ENCODE peak calls at places on chromosomes 16 and 17, in seven cellular contexts. I is SK-N-SH, T is K562, Q is fibroblast of lung, E is HCT116, S is H9, D is neuronal stem cell. A is an unnamed sample.
A peak's percentile ranks its signal among the peaks of the same experiment; 100 is the strongest.

GRCh38 chr17:43737722-43738121 is 20.9 kb downstream of the SOST start:
- DNase-seq in Q (no peak), T (no peak), E (no peak), I (no peak), S (no peak), D (no peak), A (no peak)

GRCh38 chr17:48579738-48580543 is 1.8 kb upstream of the HOXB4 start:
- DNase-seq in Q (peak; percentile 55), S (no peak), T (no peak), D (no peak), I (no peak), E (no peak), A (no peak)

GRCh38 chr17:75250009-75250471 is 11.4 kb downstream of the GGA3 start:
- DNase-seq in D (no peak), S (no peak), E (no peak), I (no peak), Q (peak; percentile 42), T (no peak), A (no peak)

GRCh38 chr17:64428406-64428805 is 20.5 kb upstream of the MILR1 start:
- DNase-seq in D (no peak), I (no peak), S (no peak), E (no peak), T (no peak), Q (no peak), A (no peak)

GRCh38 chr17:81534157-81535006 is 6.2 kb downstream of the FSCN2 start:
- DNase-seq in D (no peak), E (no peak), I (peak; percentile 80), T (no peak), S (no peak), Q (no peak), A (no peak)

GRCh38 chr16:11391576-11391975 is 46.3 kb downstream of the RMI2 start:
- DNase-seq in Q (no peak), T (no peak), S (peak; percentile 65), I (peak; percentile 45), E (no peak), D (no peak), A (no peak)

GRCh38 chr16:67277294-67277998 is 1.9 kb upstream of the PLEKHG4 start:
- DNase-seq in D (no peak), S (no peak), T (peak; percentile 36), Q (peak; percentile 100), E (peak; percentile 84), I (no peak), A (peak; percentile 87)

GRCh38 chr17:29595943-29596774 is 3.2 kb downstream of the ANKRD13B start:
- DNase-seq in Q (no peak), S (no peak), T (no peak), E (no peak), I (no peak), D (no peak), A (no peak)

GRCh38 chr17:22507823-22508222 is 815.5 kb downstream of the KCNJ18 start:
- DNase-seq in I (no peak), D (no peak), S (no peak), T (no peak), E (no peak), Q (no peak), A (no peak)

GRCh38 chr17:48498168-48498840 is 32.5 kb downstream of the HOXB1 start:
- DNase-seq in S (no peak), Q (no peak), T (no peak), I (no peak), E (no peak), D (no peak), A (no peak)

GRCh38 chr16:55905651-55906050 is 30.5 kb upstream of the CES5A start:
- DNase-seq in D (no peak), S (no peak), E (no peak), I (no peak), Q (no peak), T (no peak), A (no peak)

GRCh38 chr17:8649157-8650118 is 18.9 kb upstream of the MYH10 start:
- DNase-seq in D (no peak), S (no peak), T (no peak), I (no peak), Q (peak; percentile 99), E (no peak), A (no peak)

GRCh38 chr16:19948186-19949104 is 63.8 kb upstream of the GPRC5B start:
- DNase-seq in S (no peak), Q (peak; percentile 5), E (no peak), T (no peak), D (no peak), I (no peak), A (no peak)

GRCh38 chr16:48188449-48189102 is 32.8 kb upstream of the ABCC12 start:
- DNase-seq in S (no peak), I (no peak), T (no peak), E (no peak), Q (no peak), D (no peak), A (no peak)

GRCh38 chr16:87833548-87833947 is 35.8 kb downstream of the SLC7A5 start:
- DNase-seq in E (no peak), Q (no peak), D (no peak), I (no peak), T (no peak), S (no peak), A (no peak)

GRCh38 chr17:81322271-81323082 is 27.4 kb upstream of the SLC38A10 start:
- DNase-seq in E (peak; percentile 70), T (peak; percentile 97), Q (no peak), D (no peak), S (no peak), I (peak; percentile 94), A (no peak)

GRCh38 chr16:26770547-26770946 is 296.2 kb upstream of the C16orf82 start:
- DNase-seq in I (no peak), Q (no peak), D (no peak), E (no peak), S (no peak), T (no peak), A (no peak)

GRCh38 chr16:48499822-48500440 is 110.0 kb downstream of the N4BP1 start:
- DNase-seq in I (peak; percentile 56), D (no peak), S (no peak), T (no peak), E (no peak), Q (peak; percentile 94), A (no peak)

GRCh38 chr17:74654742-74655141 is 31.2 kb upstream of the CD300E start:
- DNase-seq in S (no peak), E (no peak), Q (no peak), I (peak; percentile 47), D (no peak), T (no peak), A (no peak)

GRCh38 chr17:63984651-63985386 is 12.1 kb upstream of the SCN4A start:
- DNase-seq in D (no peak), E (peak; percentile 64), Q (peak; percentile 91), S (no peak), I (no peak), T (peak; percentile 48), A (peak; percentile 13)

GRCh38 chr17:18173740-18174139 is 9.9 kb upstream of the ALKBH5 start:
- DNase-seq in T (no peak), E (no peak), I (no peak), S (no peak), Q (no peak), D (no peak), A (no peak)

GRCh38 chr16:52547834-52548215 is 882 bp upstream of the TOX3 start:
- DNase-seq in Q (no peak), E (no peak), I (no peak), T (no peak), D (no peak), S (no peak), A (no peak)

GRCh38 chr16:83925957-83926725 is 26.9 kb upstream of the OSGIN1 start:
- DNase-seq in T (no peak), I (peak; percentile 32), D (no peak), Q (no peak), E (no peak), S (no peak), A (no peak)

GRCh38 chr17:36813957-36814356 is 123.3 kb upstream of the LHX1 start:
- DNase-seq in T (no peak), D (no peak), E (no peak), Q (no peak), S (no peak), I (no peak), A (no peak)

GRCh38 chr16:86789621-86790051 is 211.3 kb downstream of the FOXL1 start:
- DNase-seq in Q (peak; percentile 38), E (no peak), T (no peak), S (no peak), I (no peak), D (peak; percentile 41), A (no peak)

GRCh38 chr16:89616576-89617437 is 3.4 kb downstream of the DPEP1 start:
- DNase-seq in Q (no peak), S (no peak), I (no peak), D (no peak), T (no peak), E (no peak), A (no peak)
- H3K27ac ChIP-seq in Q (no peak overlapping the region), S (no peak overlapping the region), I (no peak overlapping the region), D (no peak overlapping the region), T (no peak overlapping the region), E (peak overlapping the region; percentile 41), A (no peak overlapping the region)

DNA sequence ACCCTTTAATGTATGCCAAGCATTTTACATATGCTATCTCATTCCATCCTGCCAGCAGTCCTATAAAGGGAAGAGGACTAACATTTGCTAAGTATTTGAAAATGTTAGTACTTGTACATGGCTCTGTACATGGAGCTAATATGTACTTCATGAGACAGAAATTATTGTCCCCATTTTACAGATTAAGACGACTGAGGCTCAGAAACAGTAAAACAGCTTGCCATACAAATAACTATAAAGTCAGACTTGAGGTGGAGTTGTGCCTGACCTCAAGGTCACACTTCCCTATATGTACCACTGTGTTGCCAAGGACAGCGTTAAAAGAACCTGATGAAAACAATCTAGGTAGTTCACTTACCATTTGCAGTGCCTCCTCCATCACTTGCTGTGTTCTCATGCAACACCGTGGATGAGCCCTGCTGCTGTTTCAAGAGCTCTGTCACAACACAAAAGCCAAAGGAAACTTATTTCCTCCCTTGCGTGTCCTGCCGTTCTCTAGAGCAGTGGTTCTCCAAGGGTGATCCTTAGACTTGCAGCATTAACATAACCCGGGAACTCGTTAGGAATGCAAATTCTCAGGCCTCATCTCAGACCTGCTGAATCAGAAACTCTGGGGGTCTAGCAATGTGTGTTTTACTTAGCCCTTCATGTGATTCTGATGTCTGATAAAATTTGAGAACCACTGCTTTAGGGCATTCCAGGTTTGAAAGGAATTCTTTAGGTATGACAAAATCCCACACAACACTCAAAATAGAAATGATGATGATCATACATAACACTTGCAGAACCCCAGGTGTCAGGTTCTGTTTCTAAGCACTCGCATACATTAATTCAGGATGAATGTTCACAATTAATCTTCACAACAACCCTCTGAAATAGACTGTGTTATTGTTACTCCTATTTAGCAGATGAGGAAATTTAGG is 51.2 kb upstream of the MTMR4 start:
- DNase-seq in S (peak; percentile 59), D (no peak), I (no peak), E (no peak), T (no peak), Q (peak; percentile 16), A (no peak)
- H3K9ac ChIP-seq in S (no peak overlapping the region), D (no peak overlapping the region), I (no peak overlapping the region), E (no peak overlapping the region), T (no peak overlapping the region), Q (no peak overlapping the region), A (no peak overlapping the region)

GRCh38 chr16:54067317-54068065 is 219.1 kb downstream of the IRX3 start:
- DNase-seq in S (no peak), I (no peak), Q (no peak), D (no peak), E (no peak), T (no peak), A (no peak)
- H3K27ac ChIP-seq in S (no peak overlapping the region), I (no peak overlapping the region), Q (no peak overlapping the region), D (no peak overlapping the region), E (no peak overlapping the region), T (no peak overlapping the region), A (no peak overlapping the region)

GRCh38 chr17:70699408-70699807 is 530.1 kb downstream of the KCNJ2 start:
- DNase-seq in Q (no peak), D (no peak), I (no peak), S (no peak), T (no peak), E (no peak), A (no peak)

GRCh38 chr17:70702683-70703255 is 533.4 kb downstream of the KCNJ2 start:
- DNase-seq in I (no peak), D (no peak), E (no peak), S (no peak), T (no peak), Q (no peak), A (no peak)
- H3K9ac ChIP-seq in I (no peak overlapping the region), D (no peak overlapping the region), E (no peak overlapping the region), S (no peak overlapping the region), T (no peak overlapping the region), Q (no peak overlapping the region), A (no peak overlapping the region)

A was measured in keratinocyte.